ENCODE peak calls at places on chromosome 7, in ten cellular contexts. One of them, this sample, is unnamed.

GRCh38 chr7:94350729-94351128 is 44.0 kb upstream of the COL1A2 start:
- DNase-seq in GM13977: no peak
- DNase-seq in A549: no peak
- DNase-seq in hepatocyte: peak; percentile 6
- DNase-seq in choroid plexus epithelial cell: no peak
- DNase-seq in IMR-90: no peak
- DNase-seq in psoas muscle: no peak
- DNase-seq in NB4: no peak
- DNase-seq in mucosa of descending colon: no peak
- DNase-seq in left ventricle myocardium inferior: no peak
- DNase-seq in this sample: peak; percentile 10

GRCh38 chr7:52168085-52168484 is 851.5 kb upstream of the COBL start:
- DNase-seq in GM13977: no peak
- DNase-seq in choroid plexus epithelial cell: no peak
- DNase-seq in hepatocyte: peak; percentile 19
- DNase-seq in IMR-90: no peak
- DNase-seq in NB4: peak; percentile 22
- DNase-seq in A549: peak; percentile 13
- DNase-seq in left ventricle myocardium inferior: no peak
- DNase-seq in mucosa of descending colon: no peak
- DNase-seq in psoas muscle: no peak
- DNase-seq in this sample: peak; percentile 6

GRCh38 chr7:2546776-2547586 is 8.3 kb downstream of the BRAT1 start:
- DNase-seq in GM13977: no peak
- DNase-seq in left ventricle myocardium inferior: no peak
- DNase-seq in NB4: no peak
- DNase-seq in hepatocyte: no peak
- DNase-seq in mucosa of descending colon: peak; percentile 25
- DNase-seq in choroid plexus epithelial cell: no peak
- DNase-seq in psoas muscle: no peak
- DNase-seq in A549: no peak
- DNase-seq in IMR-90: no peak
- DNase-seq in this sample: no peak

GRCh38 chr7:14836006-14836405 is 66.5 kb downstream of the DGKB start:
- DNase-seq in hepatocyte: no peak
- DNase-seq in left ventricle myocardium inferior: no peak
- DNase-seq in GM13977: no peak
- DNase-seq in NB4: no peak
- DNase-seq in IMR-90: no peak
- DNase-seq in choroid plexus epithelial cell: peak; percentile 42
- DNase-seq in A549: no peak
- DNase-seq in mucosa of descending colon: no peak
- DNase-seq in psoas muscle: no peak
- DNase-seq in this sample: no peak

GRCh38 chr7:159370-160270 is 32.8 kb upstream of the FAM20C start:
- DNase-seq in IMR-90: no peak
- DNase-seq in GM13977: no peak
- DNase-seq in psoas muscle: peak; percentile 63
- DNase-seq in mucosa of descending colon: peak; percentile 61
- DNase-seq in hepatocyte: peak; percentile 49
- DNase-seq in choroid plexus epithelial cell: no peak
- DNase-seq in A549: no peak
- DNase-seq in NB4: peak; percentile 49
- DNase-seq in left ventricle myocardium inferior: no peak
- DNase-seq in this sample: no peak

GRCh38 chr7:121109145-121109544 is 120.6 kb downstream of the CPED1 start:
- DNase-seq in hepatocyte: no peak
- DNase-seq in mucosa of descending colon: no peak
- DNase-seq in left ventricle myocardium inferior: no peak
- DNase-seq in GM13977: no peak
- DNase-seq in IMR-90: peak; percentile 47
- DNase-seq in NB4: no peak
- DNase-seq in A549: no peak
- DNase-seq in psoas muscle: no peak
- DNase-seq in choroid plexus epithelial cell: peak; percentile 23
- DNase-seq in this sample: no peak

GRCh38 chr7:45660201-45660900 is 86.2 kb downstream of the ADCY1 start:
- DNase-seq in choroid plexus epithelial cell: no peak
- DNase-seq in left ventricle myocardium inferior: no peak
- DNase-seq in GM13977: no peak
- DNase-seq in hepatocyte: no peak
- DNase-seq in A549: no peak
- DNase-seq in mucosa of descending colon: no peak
- DNase-seq in NB4: no peak
- DNase-seq in IMR-90: no peak
- DNase-seq in psoas muscle: no peak
- DNase-seq in this sample: no peak

GRCh38 chr7:44104880-44105771 is 981 bp downstream of the AEBP1 start:
- DNase-seq in hepatocyte: peak; percentile 66
- DNase-seq in IMR-90: peak; percentile 46
- DNase-seq in choroid plexus epithelial cell: peak; percentile 76
- DNase-seq in A549: no peak
- DNase-seq in GM13977: peak; percentile 40
- DNase-seq in left ventricle myocardium inferior: no peak
- DNase-seq in NB4: no peak
- DNase-seq in mucosa of descending colon: peak; percentile 48
- DNase-seq in psoas muscle: peak; percentile 59
- DNase-seq in this sample: peak; percentile 45

DNA sequence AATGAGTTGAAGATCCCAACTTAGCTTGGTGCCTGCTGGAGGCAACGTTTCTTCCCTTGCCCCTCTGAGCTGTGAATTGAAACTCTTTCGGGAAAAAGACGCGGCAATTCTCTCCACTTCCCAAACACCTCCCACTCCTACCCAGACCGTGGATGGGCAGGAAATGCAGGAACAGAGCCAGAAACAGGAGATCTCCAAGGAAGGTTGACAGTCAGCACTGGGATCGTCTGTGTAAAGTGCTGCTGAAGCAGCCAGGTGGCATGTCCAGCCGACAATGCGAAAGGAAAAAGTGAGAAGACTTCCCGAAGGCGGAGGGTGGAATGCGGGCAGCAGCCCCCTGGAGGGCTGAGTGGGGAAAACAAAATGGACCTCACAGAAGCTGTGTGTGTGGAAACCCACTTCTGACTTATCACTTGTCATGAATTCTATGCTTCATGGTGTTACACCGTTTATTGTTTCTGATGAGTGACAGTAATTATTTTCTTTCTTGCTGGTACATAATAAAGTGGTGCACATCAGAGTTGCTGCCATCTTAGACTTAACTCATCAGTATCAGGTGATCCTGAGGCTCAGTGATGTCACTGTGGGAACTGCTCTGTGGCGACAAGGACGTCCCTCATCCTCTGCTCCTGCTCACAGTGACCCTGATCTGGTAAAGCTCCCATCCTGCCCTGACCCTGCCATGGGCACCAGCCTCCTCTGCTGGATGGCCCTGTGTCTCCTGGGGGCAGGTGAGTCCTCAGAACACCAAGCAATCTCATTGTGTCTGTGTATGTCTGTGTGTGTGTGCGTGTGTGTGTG is 220.5 kb upstream of the PRSS1 start:
- DNase-seq in choroid plexus epithelial cell: no peak
- DNase-seq in NB4: no peak
- DNase-seq in left ventricle myocardium inferior: no peak
- DNase-seq in psoas muscle: no peak
- DNase-seq in IMR-90: no peak
- DNase-seq in GM13977: no peak
- DNase-seq in hepatocyte: no peak
- DNase-seq in A549: no peak
- DNase-seq in mucosa of descending colon: no peak
- DNase-seq in this sample: no peak
- TF ChIP-seq CTCF in choroid plexus epithelial cell: peak; percentile 11
- TF ChIP-seq CTCF in NB4: no peak
- TF ChIP-seq CTCF in left ventricle myocardium inferior: no peak
- TF ChIP-seq CTCF in psoas muscle: no peak
- TF ChIP-seq CTCF in IMR-90: no peak
- TF ChIP-seq CTCF in GM13977: no peak
- TF ChIP-seq CTCF in hepatocyte: no peak
- TF ChIP-seq CTCF in A549: no peak
- TF ChIP-seq CTCF in mucosa of descending colon: no peak
- TF ChIP-seq CTCF in this sample: peak; percentile 10

GRCh38 chr7:128037880-128038619 is 6.8 kb upstream of the LRRC4 start:
- DNase-seq in hepatocyte: no peak
- DNase-seq in NB4: no peak
- DNase-seq in IMR-90: no peak
- DNase-seq in choroid plexus epithelial cell: no peak
- DNase-seq in mucosa of descending colon: no peak
- DNase-seq in A549: no peak
- DNase-seq in psoas muscle: no peak
- DNase-seq in GM13977: no peak
- DNase-seq in left ventricle myocardium inferior: no peak
- DNase-seq in this sample: no peak

GRCh38 chr7:128037081-128037480 is 5.8 kb upstream of the LRRC4 start:
- DNase-seq in left ventricle myocardium inferior: no peak
- DNase-seq in hepatocyte: no peak
- DNase-seq in choroid plexus epithelial cell: no peak
- DNase-seq in GM13977: no peak
- DNase-seq in mucosa of descending colon: no peak
- DNase-seq in A549: no peak
- DNase-seq in IMR-90: no peak
- DNase-seq in psoas muscle: no peak
- DNase-seq in NB4: no peak
- DNase-seq in this sample: no peak

GRCh38 chr7:128034830-128035229 is 3.6 kb upstream of the LRRC4 start:
- DNase-seq in hepatocyte: no peak
- DNase-seq in A549: no peak
- DNase-seq in choroid plexus epithelial cell: no peak
- DNase-seq in NB4: no peak
- DNase-seq in left ventricle myocardium inferior: no peak
- DNase-seq in psoas muscle: no peak
- DNase-seq in mucosa of descending colon: no peak
- DNase-seq in GM13977: no peak
- DNase-seq in IMR-90: no peak
- DNase-seq in this sample: no peak

GRCh38 chr7:128036226-128036940 is 5.1 kb upstream of the LRRC4 start:
- DNase-seq in psoas muscle: no peak
- DNase-seq in mucosa of descending colon: no peak
- DNase-seq in NB4: no peak
- DNase-seq in hepatocyte: no peak
- DNase-seq in A549: no peak
- DNase-seq in GM13977: peak; percentile 66
- DNase-seq in choroid plexus epithelial cell: no peak
- DNase-seq in IMR-90: no peak
- DNase-seq in left ventricle myocardium inferior: no peak
- DNase-seq in this sample: no peak

DNA sequence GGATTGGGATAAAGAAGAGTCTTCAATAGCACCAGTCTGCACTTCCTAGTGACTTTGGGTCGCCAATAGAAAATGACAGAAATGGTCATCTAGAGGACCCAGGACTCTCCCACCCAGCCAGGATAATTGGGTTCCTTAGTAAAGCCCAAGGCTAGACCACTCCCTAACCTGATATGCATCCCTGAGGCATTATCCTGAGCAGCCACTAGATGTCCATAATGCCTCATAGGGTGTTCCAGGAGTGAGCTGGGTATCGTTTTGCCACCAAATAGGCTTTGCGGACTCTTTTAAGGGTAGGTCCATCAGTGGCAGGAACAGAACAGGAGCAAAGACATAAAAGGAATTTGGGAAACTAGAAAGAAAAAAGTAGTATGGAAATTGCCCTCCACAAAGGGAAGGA is 4.5 kb upstream of the LRRC4 start:
- DNase-seq in IMR-90: no peak
- DNase-seq in psoas muscle: no peak
- DNase-seq in mucosa of descending colon: no peak
- DNase-seq in hepatocyte: no peak
- DNase-seq in A549: peak; percentile 19
- DNase-seq in GM13977: peak; percentile 31
- DNase-seq in left ventricle myocardium inferior: no peak
- DNase-seq in choroid plexus epithelial cell: peak; percentile 58
- DNase-seq in NB4: peak; percentile 56
- DNase-seq in this sample: no peak
- TF ChIP-seq CTCF in IMR-90: peak; percentile 39
- TF ChIP-seq CTCF in psoas muscle: peak; percentile 11
- TF ChIP-seq CTCF in mucosa of descending colon: no peak
- TF ChIP-seq CTCF in hepatocyte: peak; percentile 41
- TF ChIP-seq CTCF in A549: peak; percentile 37
- TF ChIP-seq CTCF in GM13977: peak; percentile 43
- TF ChIP-seq CTCF in left ventricle myocardium inferior: peak; percentile 42
- TF ChIP-seq CTCF in choroid plexus epithelial cell: peak; percentile 78
- TF ChIP-seq CTCF in NB4: peak; percentile 79
- TF ChIP-seq CTCF in this sample: peak; percentile 59

GRCh38 chr7:54179321-54180029 is 362.7 kb upstream of the VSTM2A start:
- DNase-seq in A549: no peak
- DNase-seq in mucosa of descending colon: no peak
- DNase-seq in hepatocyte: no peak
- DNase-seq in choroid plexus epithelial cell: no peak
- DNase-seq in IMR-90: no peak
- DNase-seq in left ventricle myocardium inferior: no peak
- DNase-seq in NB4: no peak
- DNase-seq in psoas muscle: no peak
- DNase-seq in GM13977: no peak
- DNase-seq in this sample: no peak

GRCh38 chr7:54183055-54183454 is 359.1 kb upstream of the VSTM2A start:
- DNase-seq in choroid plexus epithelial cell: no peak
- DNase-seq in psoas muscle: no peak
- DNase-seq in NB4: no peak
- DNase-seq in GM13977: no peak
- DNase-seq in A549: no peak
- DNase-seq in left ventricle myocardium inferior: no peak
- DNase-seq in IMR-90: no peak
- DNase-seq in mucosa of descending colon: no peak
- DNase-seq in hepatocyte: no peak
- DNase-seq in this sample: no peak

DNA sequence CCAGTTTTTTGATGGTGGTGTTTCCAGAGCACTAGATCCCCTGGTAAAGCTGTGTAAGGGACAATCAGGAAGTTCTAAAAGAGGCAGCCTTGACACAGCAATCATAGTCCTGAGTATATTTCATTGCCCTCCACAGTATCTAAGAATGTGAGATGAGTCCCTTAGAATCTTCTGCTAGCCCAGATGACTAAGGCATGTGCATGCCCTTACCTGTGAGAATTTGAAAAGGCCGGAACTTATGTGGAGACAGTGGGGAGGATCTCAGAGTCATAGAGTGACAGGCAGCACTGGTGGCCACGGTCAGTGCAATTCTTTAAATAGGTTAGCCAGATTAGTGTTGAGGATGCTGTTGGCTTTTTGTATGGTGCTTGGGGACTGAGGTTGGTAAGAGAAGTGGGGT is 361.4 kb upstream of the VSTM2A start:
- DNase-seq in choroid plexus epithelial cell: no peak
- DNase-seq in hepatocyte: no peak
- DNase-seq in left ventricle myocardium inferior: no peak
- DNase-seq in IMR-90: no peak
- DNase-seq in NB4: no peak
- DNase-seq in mucosa of descending colon: no peak
- DNase-seq in A549: no peak
- DNase-seq in GM13977: no peak
- DNase-seq in psoas muscle: no peak
- DNase-seq in this sample: no peak
- TF ChIP-seq CTCF in choroid plexus epithelial cell: no peak
- TF ChIP-seq CTCF in hepatocyte: no peak
- TF ChIP-seq CTCF in left ventricle myocardium inferior: no peak
- TF ChIP-seq CTCF in IMR-90: no peak
- TF ChIP-seq CTCF in NB4: no peak
- TF ChIP-seq CTCF in mucosa of descending colon: no peak
- TF ChIP-seq CTCF in A549: no peak
- TF ChIP-seq CTCF in GM13977: no peak
- TF ChIP-seq CTCF in psoas muscle: no peak
- TF ChIP-seq CTCF in this sample: no peak

DNA sequence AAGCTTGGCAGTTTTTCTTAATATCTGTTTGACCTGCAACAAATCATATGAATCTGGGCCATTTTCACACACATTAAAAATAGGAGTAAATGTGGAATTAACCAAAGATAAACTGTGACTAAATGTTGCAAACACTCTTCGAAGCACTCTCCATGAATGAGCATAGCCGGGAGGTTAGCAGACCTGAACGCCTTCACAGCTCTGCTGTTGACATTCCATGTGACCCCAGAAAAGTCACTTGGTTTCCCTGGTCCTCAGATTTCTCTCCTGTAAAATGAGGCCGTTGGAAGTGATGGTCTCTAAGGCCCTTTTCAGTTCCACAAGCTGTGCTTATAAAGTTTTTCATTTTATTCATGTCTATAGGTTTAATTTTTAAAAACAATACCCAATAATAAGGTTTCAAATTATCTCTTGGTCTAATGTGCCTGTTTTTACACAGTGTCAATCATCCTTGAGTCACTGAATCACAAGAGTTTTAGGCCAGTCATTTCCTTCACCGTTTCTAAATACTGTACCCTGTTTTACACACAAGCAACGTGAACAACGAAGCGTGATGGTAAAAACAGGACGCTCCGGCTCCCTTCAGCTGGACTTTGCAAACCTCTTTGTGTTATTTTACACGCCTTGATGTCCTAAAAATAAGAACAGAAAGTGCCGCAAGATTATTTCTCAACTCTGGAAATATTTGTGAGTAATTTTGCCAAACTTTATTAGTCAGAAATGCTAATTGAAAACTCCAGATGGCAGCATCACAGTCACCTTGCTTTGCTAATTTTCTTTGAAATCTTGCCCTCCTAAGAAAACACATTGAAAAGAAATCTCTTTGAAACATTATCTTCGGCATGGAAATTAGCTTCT is 38.6 kb upstream of the MET start:
- DNase-seq in choroid plexus epithelial cell: peak; percentile 72
- DNase-seq in left ventricle myocardium inferior: no peak
- DNase-seq in IMR-90: no peak
- DNase-seq in hepatocyte: no peak
- DNase-seq in NB4: peak; percentile 20
- DNase-seq in mucosa of descending colon: no peak
- DNase-seq in GM13977: peak; percentile 43
- DNase-seq in psoas muscle: peak; percentile 79
- DNase-seq in A549: no peak
- DNase-seq in this sample: peak; percentile 15
- TF ChIP-seq CTCF in choroid plexus epithelial cell: peak; percentile 37
- TF ChIP-seq CTCF in left ventricle myocardium inferior: no peak
- TF ChIP-seq CTCF in IMR-90: no peak
- TF ChIP-seq CTCF in hepatocyte: no peak
- TF ChIP-seq CTCF in NB4: no peak
- TF ChIP-seq CTCF in mucosa of descending colon: no peak
- TF ChIP-seq CTCF in GM13977: no peak
- TF ChIP-seq CTCF in psoas muscle: peak; percentile 11
- TF ChIP-seq CTCF in A549: peak; percentile 26
- TF ChIP-seq CTCF in this sample: no peak

This sample was measured in nephron progenitor cell.